ENCODE peak calls at places on chromosomes 11 and 22, in five cellular contexts. One of them, this sample, is unnamed.

GRCh38 chr11:16326679-16327297 is 29.6 kb downstream of the SOX6 start:
- DNase-seq in CD8-positive, alpha-beta T cell: no peak
- DNase-seq in heart right ventricle: no peak
- DNase-seq in naive thymus-derived CD4-positive, alpha-beta T cell: no peak
- DNase-seq in transverse colon: no peak
- DNase-seq in this sample: no peak

GRCh38 chr11:25927391-25927790 is 404.5 kb upstream of the ANO3 start:
- DNase-seq in CD8-positive, alpha-beta T cell: no peak
- DNase-seq in heart right ventricle: no peak
- DNase-seq in naive thymus-derived CD4-positive, alpha-beta T cell: no peak
- DNase-seq in transverse colon: no peak
- DNase-seq in this sample: no peak

GRCh38 chr11:6637871-6638270 is 17.7 kb downstream of the DCHS1 start:
- DNase-seq in CD8-positive, alpha-beta T cell: no peak
- DNase-seq in heart right ventricle: peak; percentile 56
- DNase-seq in naive thymus-derived CD4-positive, alpha-beta T cell: no peak
- DNase-seq in transverse colon: no peak
- DNase-seq in this sample: peak; percentile 15

GRCh38 chr11:77473001-77473800 is 693 bp downstream of the PAK1 start:
- DNase-seq in CD8-positive, alpha-beta T cell: peak; percentile 58
- DNase-seq in heart right ventricle: peak; percentile 18
- DNase-seq in naive thymus-derived CD4-positive, alpha-beta T cell: peak; percentile 55
- DNase-seq in transverse colon: peak; percentile 65
- DNase-seq in this sample: peak; percentile 61

GRCh38 chr22:40324468-40325305 is 21.6 kb upstream of the ADSL start:
- DNase-seq in CD8-positive, alpha-beta T cell: peak; percentile 59
- DNase-seq in heart right ventricle: no peak
- DNase-seq in naive thymus-derived CD4-positive, alpha-beta T cell: no peak
- DNase-seq in transverse colon: peak; percentile 31
- DNase-seq in this sample: no peak

GRCh38 chr22:47240116-47240515 is 477.7 kb downstream of the TBC1D22A start:
- DNase-seq in CD8-positive, alpha-beta T cell: no peak
- DNase-seq in heart right ventricle: no peak
- DNase-seq in naive thymus-derived CD4-positive, alpha-beta T cell: no peak
- DNase-seq in transverse colon: no peak
- DNase-seq in this sample: no peak

GRCh38 chr11:106178361-106178760 is 100.9 kb downstream of the AASDHPPT start:
- DNase-seq in CD8-positive, alpha-beta T cell: no peak
- DNase-seq in heart right ventricle: no peak
- DNase-seq in naive thymus-derived CD4-positive, alpha-beta T cell: no peak
- DNase-seq in transverse colon: no peak
- DNase-seq in this sample: no peak

GRCh38 chr11:3723014-3723708 is 52.0 kb upstream of the CHRNA10 start:
- DNase-seq in CD8-positive, alpha-beta T cell: no peak
- DNase-seq in heart right ventricle: no peak
- DNase-seq in naive thymus-derived CD4-positive, alpha-beta T cell: no peak
- DNase-seq in transverse colon: no peak
- DNase-seq in this sample: no peak

GRCh38 chr11:86806903-86807302 is 6.6 kb downstream of the PRSS23 start:
- DNase-seq in CD8-positive, alpha-beta T cell: no peak
- DNase-seq in heart right ventricle: no peak
- DNase-seq in naive thymus-derived CD4-positive, alpha-beta T cell: no peak
- DNase-seq in transverse colon: no peak
- DNase-seq in this sample: no peak

GRCh38 chr11:84390441-84391078 is 1104.4 kb upstream of the CCDC90B start:
- DNase-seq in CD8-positive, alpha-beta T cell: no peak
- DNase-seq in heart right ventricle: no peak
- DNase-seq in naive thymus-derived CD4-positive, alpha-beta T cell: no peak
- DNase-seq in transverse colon: no peak
- DNase-seq in this sample: no peak

GRCh38 chr11:125950696-125951645 is 5.1 kb downstream of the VSIG10L2 start:
- DNase-seq in CD8-positive, alpha-beta T cell: no peak
- DNase-seq in heart right ventricle: peak; percentile 82
- DNase-seq in naive thymus-derived CD4-positive, alpha-beta T cell: no peak
- DNase-seq in transverse colon: peak; percentile 38
- DNase-seq in this sample: no peak

GRCh38 chr22:50020606-50021005 is 8.0 kb upstream of the IL17REL start:
- DNase-seq in CD8-positive, alpha-beta T cell: no peak
- DNase-seq in heart right ventricle: no peak
- DNase-seq in naive thymus-derived CD4-positive, alpha-beta T cell: no peak
- DNase-seq in transverse colon: no peak
- DNase-seq in this sample: no peak

GRCh38 chr11:106998126-106998525 is 20.1 kb downstream of the GUCY1A2 start:
- DNase-seq in CD8-positive, alpha-beta T cell: no peak
- DNase-seq in heart right ventricle: no peak
- DNase-seq in naive thymus-derived CD4-positive, alpha-beta T cell: no peak
- DNase-seq in transverse colon: no peak
- DNase-seq in this sample: no peak

GRCh38 chr11:1504164-1504563 is 17.6 kb upstream of the MOB2 start:
- DNase-seq in CD8-positive, alpha-beta T cell: no peak
- DNase-seq in heart right ventricle: no peak
- DNase-seq in naive thymus-derived CD4-positive, alpha-beta T cell: no peak
- DNase-seq in transverse colon: no peak
- DNase-seq in this sample: no peak
- H3K4me1 ChIP-seq in CD8-positive, alpha-beta T cell: peaks cover 19% of the 10 kb centered on the region
- H3K4me1 ChIP-seq in heart right ventricle: peaks cover 81% of the 10 kb centered on the region
- H3K4me1 ChIP-seq in naive thymus-derived CD4-positive, alpha-beta T cell: no peaks in the 10 kb centered on the region
- H3K4me1 ChIP-seq in transverse colon: peaks cover 26% of the 10 kb centered on the region
- H3K4me1 ChIP-seq in this sample: peaks cover 2% of the 10 kb centered on the region

GRCh38 chr11:17376493-17376892 is 12.0 kb downstream of the KCNJ11 start:
- DNase-seq in CD8-positive, alpha-beta T cell: no peak
- DNase-seq in heart right ventricle: no peak
- DNase-seq in naive thymus-derived CD4-positive, alpha-beta T cell: no peak
- DNase-seq in transverse colon: no peak
- DNase-seq in this sample: no peak
- H3K9me3 ChIP-seq in CD8-positive, alpha-beta T cell: peaks cover 9% of the 10 kb centered on the region
- H3K9me3 ChIP-seq in heart right ventricle: peaks cover 15% of the 10 kb centered on the region
- H3K9me3 ChIP-seq in naive thymus-derived CD4-positive, alpha-beta T cell: no peaks in the 10 kb centered on the region
- H3K9me3 ChIP-seq in transverse colon: peaks cover 18% of the 10 kb centered on the region
- H3K9me3 ChIP-seq in this sample: no peaks in the 10 kb centered on the region

GRCh38 chr22:21075516-21076138 is 29.9 kb downstream of the LRRC74B start:
- DNase-seq in CD8-positive, alpha-beta T cell: no peak
- DNase-seq in heart right ventricle: no peak
- DNase-seq in naive thymus-derived CD4-positive, alpha-beta T cell: no peak
- DNase-seq in transverse colon: no peak
- DNase-seq in this sample: no peak
- H3K4me3 ChIP-seq in CD8-positive, alpha-beta T cell: no peak overlapping the region
- H3K4me3 ChIP-seq in heart right ventricle: no peak overlapping the region
- H3K4me3 ChIP-seq in naive thymus-derived CD4-positive, alpha-beta T cell: no peak overlapping the region
- H3K4me3 ChIP-seq in transverse colon: no peak overlapping the region
- H3K4me3 ChIP-seq in this sample: no peak overlapping the region

DNA sequence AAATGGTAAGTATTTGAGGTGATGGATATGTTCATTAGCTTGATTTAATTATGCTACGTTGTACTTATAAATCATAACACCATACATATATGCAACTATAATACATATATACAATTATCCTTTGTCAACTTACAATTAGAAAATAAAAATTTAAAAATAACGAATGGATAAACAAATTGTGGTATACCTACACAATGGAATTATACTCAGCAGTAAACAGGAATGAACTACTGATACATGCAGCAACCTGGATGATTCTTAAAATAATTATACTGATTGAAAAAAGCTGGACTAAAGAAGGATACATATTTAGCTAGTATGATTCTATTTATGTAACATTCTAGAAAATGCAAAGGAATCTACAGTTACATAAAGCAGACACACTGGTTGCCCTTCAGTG is 425.7 kb downstream of the DYNC2H1 start:
- DNase-seq in CD8-positive, alpha-beta T cell: no peak
- DNase-seq in heart right ventricle: no peak
- DNase-seq in naive thymus-derived CD4-positive, alpha-beta T cell: no peak
- DNase-seq in transverse colon: no peak
- DNase-seq in this sample: no peak
- H3K4me1 ChIP-seq in CD8-positive, alpha-beta T cell: no peaks in the 10 kb centered on the region
- H3K4me1 ChIP-seq in heart right ventricle: peaks cover 16% of the 10 kb centered on the region
- H3K4me1 ChIP-seq in naive thymus-derived CD4-positive, alpha-beta T cell: no peaks in the 10 kb centered on the region
- H3K4me1 ChIP-seq in transverse colon: no peaks in the 10 kb centered on the region
- H3K4me1 ChIP-seq in this sample: no peaks in the 10 kb centered on the region

GRCh38 chr11:31823372-31824371 is 12.6 kb upstream of the PAX6 start:
- DNase-seq in CD8-positive, alpha-beta T cell: no peak
- DNase-seq in heart right ventricle: no peak
- DNase-seq in naive thymus-derived CD4-positive, alpha-beta T cell: no peak
- DNase-seq in transverse colon: no peak
- DNase-seq in this sample: peak; percentile 55
- H3K9me3 ChIP-seq in CD8-positive, alpha-beta T cell: no peaks in the 10 kb centered on the region
- H3K9me3 ChIP-seq in heart right ventricle: no peaks in the 10 kb centered on the region
- H3K9me3 ChIP-seq in naive thymus-derived CD4-positive, alpha-beta T cell: no peaks in the 10 kb centered on the region
- H3K9me3 ChIP-seq in transverse colon: no peaks in the 10 kb centered on the region
- H3K9me3 ChIP-seq in this sample: no peaks in the 10 kb centered on the region

GRCh38 chr22:43118953-43119458 is 8.5 kb downstream of the BIK start:
- DNase-seq in CD8-positive, alpha-beta T cell: no peak
- DNase-seq in heart right ventricle: no peak
- DNase-seq in naive thymus-derived CD4-positive, alpha-beta T cell: no peak
- DNase-seq in transverse colon: peak; percentile 63
- DNase-seq in this sample: no peak
- H3K4me3 ChIP-seq in CD8-positive, alpha-beta T cell: no peak overlapping the region
- H3K4me3 ChIP-seq in heart right ventricle: no peak overlapping the region
- H3K4me3 ChIP-seq in naive thymus-derived CD4-positive, alpha-beta T cell: no peak overlapping the region
- H3K4me3 ChIP-seq in transverse colon: no peak overlapping the region
- H3K4me3 ChIP-seq in this sample: no peak overlapping the region

DNA sequence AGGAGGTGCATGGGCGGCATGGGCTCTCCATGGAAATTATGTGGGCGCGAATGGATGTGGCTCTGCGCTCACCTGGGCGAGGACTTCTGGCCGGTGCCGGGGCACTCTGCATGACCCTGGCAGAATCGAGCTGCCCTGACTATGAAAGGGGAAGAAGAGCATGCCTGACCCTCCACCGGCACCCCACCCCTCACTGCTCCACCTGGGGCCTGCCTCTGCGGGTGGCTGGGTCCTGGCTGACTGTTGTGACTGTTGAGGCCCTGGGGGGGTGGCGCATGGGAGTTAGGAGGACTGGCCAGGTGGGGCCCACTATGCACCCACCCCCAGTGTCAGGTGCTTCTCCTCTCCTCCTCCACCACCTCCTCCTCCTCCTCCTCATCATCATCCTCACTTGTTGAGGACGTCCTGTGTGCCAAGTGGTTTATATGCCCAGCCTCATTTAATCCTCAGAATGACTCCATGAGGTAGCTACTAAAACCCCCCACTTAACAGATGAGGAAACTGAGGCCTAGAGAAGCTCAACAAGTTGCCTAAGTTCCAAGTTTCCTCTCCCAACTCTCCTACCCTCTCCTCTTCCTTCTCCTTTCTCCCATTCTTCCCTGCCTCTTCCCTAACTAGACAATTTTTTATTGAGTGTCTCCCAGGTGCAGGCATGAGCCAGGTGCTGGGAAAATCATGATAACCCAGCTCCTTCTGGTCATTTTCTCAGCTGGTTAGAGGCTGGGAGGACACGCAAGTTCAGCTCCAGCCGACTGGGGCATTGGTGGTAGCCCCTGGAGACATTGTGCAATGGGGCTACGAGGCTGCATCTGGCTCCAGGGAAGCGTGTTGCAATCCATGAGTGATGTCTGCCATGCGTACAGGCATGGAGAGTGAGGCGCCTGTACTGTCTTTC is 2.3 kb downstream of the MYEOV start:
- DNase-seq in CD8-positive, alpha-beta T cell: no peak
- DNase-seq in heart right ventricle: no peak
- DNase-seq in naive thymus-derived CD4-positive, alpha-beta T cell: no peak
- DNase-seq in transverse colon: peak; percentile 50
- DNase-seq in this sample: peak; percentile 54
- H3K4me1 ChIP-seq in CD8-positive, alpha-beta T cell: peaks cover 37% of the 10 kb centered on the region
- H3K4me1 ChIP-seq in heart right ventricle: peaks cover 37% of the 10 kb centered on the region
- H3K4me1 ChIP-seq in naive thymus-derived CD4-positive, alpha-beta T cell: peaks cover 36% of the 10 kb centered on the region
- H3K4me1 ChIP-seq in transverse colon: peaks cover 37% of the 10 kb centered on the region
- H3K4me1 ChIP-seq in this sample: peaks cover 7% of the 10 kb centered on the region